ENCODE peak calls at places on chromosome 20, in nine cellular contexts. P is lower lobe of right lung, D is uterus, F is psoas muscle, H is fibroblast of lung, N is PC-3, A is endothelial cell, L is ovary, R is NB4. I is an unnamed sample.

GRCh38 chr20:48721324-48722001 is 106.3 kb downstream of the PREX1 start:
- DNase-seq in P (no peak), D (no peak), F (no peak), H (no peak), N (no peak), A (no peak), L (no peak), R (no peak), I (no peak)

GRCh38 chr20:37777556-37777955 is 83.7 kb downstream of the CTNNBL1 start:
- DNase-seq in P (no peak), D (no peak), F (no peak), H (peak; percentile 17), N (no peak), A (no peak), L (no peak), R (no peak), I (no peak)

GRCh38 chr20:8019178-8019997 is at the start of gene TMX4:
- DNase-seq in P (peak; percentile 100), D (peak; percentile 96), F (peak; percentile 99), H (peak; percentile 94), N (peak; percentile 93), A (peak; percentile 97), L (peak; percentile 96), R (peak; percentile 99), I (peak; percentile 96)

GRCh38 chr20:18388860-18389259 is 78.0 kb downstream of the DZANK1 start:
- DNase-seq in P (no peak), D (no peak), F (no peak), H (peak; percentile 51), N (peak; percentile 45), A (no peak), L (no peak), R (no peak), I (no peak)

GRCh38 chr20:33301192-33301930 is 18.3 kb downstream of the BPIFB1 start:
- DNase-seq in P (no peak), D (no peak), F (no peak), H (no peak), N (no peak), A (no peak), L (no peak), R (no peak), I (peak; percentile 4)

GRCh38 chr20:44967207-44967807 is 995 bp downstream of the STK4 start:
- DNase-seq in P (no peak), D (no peak), F (no peak), H (no peak), N (peak; percentile 29), A (no peak), L (no peak), R (peak; percentile 76), I (peak; percentile 44)

GRCh38 chr20:6045566-6045965 is 8.3 kb downstream of the LRRN4 start:
- DNase-seq in P (no peak), D (no peak), F (no peak), H (peak; percentile 43), N (no peak), A (no peak), L (no peak), R (peak; percentile 25), I (no peak)

GRCh38 chr20:15867899-15868298 is 705.3 kb downstream of the KIF16B start:
- DNase-seq in P (no peak), D (no peak), F (no peak), H (no peak), N (peak; percentile 44), A (no peak), L (no peak), R (no peak), I (no peak)

GRCh38 chr20:38724603-38725457 is 544 bp downstream of the SLC32A1 start:
- DNase-seq in P (no peak), D (no peak), F (no peak), H (no peak), N (no peak), A (peak; percentile 52), L (no peak), R (no peak), I (no peak)

GRCh38 chr20:9053108-9053507 is 15.8 kb upstream of the PLCB4 start:
- DNase-seq in P (no peak), D (no peak), F (no peak), H (no peak), N (no peak), A (no peak), L (no peak), R (no peak), I (no peak)

GRCh38 chr20:10476319-10476724 is 41.2 kb downstream of the SLX4IP start:
- DNase-seq in P (no peak), D (no peak), F (no peak), H (no peak), N (peak; percentile 80), A (no peak), L (no peak), R (peak; percentile 75), I (peak; percentile 9)

GRCh38 chr20:46423882-46424482 is 17.6 kb upstream of the ELMO2 start:
- DNase-seq in P (no peak), D (no peak), F (no peak), H (no peak), N (peak; percentile 54), A (no peak), L (no peak), R (no peak), I (no peak)

GRCh38 chr20:35663516-35663812 is 1.2 kb downstream of the CPNE1 start:
- DNase-seq in P (no peak), D (no peak), F (no peak), H (no peak), N (peak; percentile 47), A (no peak), L (no peak), R (no peak), I (no peak)

GRCh38 chr20:44355503-44356352 is at the start of gene HNF4A:
- DNase-seq in P (no peak), D (no peak), F (no peak), H (no peak), N (no peak), A (no peak), L (no peak), R (no peak), I (no peak)

GRCh38 chr20:62120990-62121775 is 1.1 kb upstream of the LSM14B start:
- DNase-seq in P (no peak), D (no peak), F (no peak), H (peak; percentile 74), N (peak; percentile 50), A (no peak), L (no peak), R (no peak), I (no peak)

GRCh38 chr20:39893013-39893685 is 795.9 kb downstream of the MAFB start:
- DNase-seq in P (no peak), D (no peak), F (no peak), H (peak; percentile 82), N (no peak), A (no peak), L (no peak), R (no peak), I (no peak)

GRCh38 chr20:62980970-62981369 is 25.8 kb downstream of the BHLHE23 start:
- DNase-seq in P (no peak), D (no peak), F (no peak), H (no peak), N (peak; percentile 9), A (no peak), L (no peak), R (peak; percentile 94), I (peak; percentile 58)

GRCh38 chr20:53827996-53828672 is 234.5 kb upstream of the ZNF217 start:
- DNase-seq in P (no peak), D (no peak), F (no peak), H (peak; percentile 100), N (peak; percentile 98), A (no peak), L (no peak), R (no peak), I (no peak)

GRCh38 chr20:63006611-63007471 is at the start of gene BHLHE23:
- DNase-seq in P (no peak), D (no peak), F (no peak), H (no peak), N (no peak), A (no peak), L (no peak), R (peak; percentile 86), I (peak; percentile 29)

GRCh38 chr20:49889943-49890650 is 25.2 kb downstream of the SPATA2 start:
- DNase-seq in P (no peak), D (no peak), F (no peak), H (no peak), N (peak; percentile 40), A (no peak), L (no peak), R (no peak), I (no peak)
- TF ChIP-seq CTCF in P (peak; percentile 38), D (no peak), F (no peak), H (no peak), N (peak; percentile 89), A (no peak), L (no peak), R (no peak), I (no peak)

DNA sequence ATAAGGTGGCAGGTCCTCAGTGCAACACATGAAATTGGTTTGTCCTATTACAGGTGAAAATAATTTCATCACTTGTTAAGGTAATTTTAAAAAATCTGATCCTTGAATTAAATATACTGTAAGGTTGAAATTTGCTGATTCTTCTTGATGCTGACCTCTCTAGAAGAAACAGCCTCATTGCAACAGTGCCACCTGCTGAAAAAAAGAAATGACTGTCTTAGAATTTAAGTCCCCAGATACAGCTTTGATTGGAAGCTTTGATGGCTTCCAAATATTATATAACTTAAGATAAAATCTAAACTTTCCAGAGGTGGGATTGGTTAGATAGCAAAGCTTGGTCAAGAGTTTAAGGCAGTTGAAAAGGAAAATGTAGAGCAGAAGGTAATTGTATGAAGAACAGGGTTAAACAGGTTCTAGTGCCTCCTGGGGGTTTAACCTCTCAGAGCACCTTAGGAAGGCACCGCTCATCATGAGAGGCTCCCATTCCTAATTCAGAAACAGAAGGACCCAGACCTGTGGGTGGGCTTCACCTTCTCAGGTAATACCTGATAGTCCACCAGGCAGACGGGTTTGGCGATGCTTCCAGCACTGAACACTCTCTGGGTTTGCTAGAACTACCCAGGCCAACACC is 401.0 kb downstream of the PAX1 start:
- DNase-seq in P (no peak), D (no peak), F (no peak), H (no peak), N (peak; percentile 61), A (peak; percentile 18), L (no peak), R (peak; percentile 52), I (no peak)
- TF ChIP-seq CTCF in P (no peak), D (peak; percentile 44), F (no peak), H (no peak), N (peak; percentile 76), A (peak; percentile 76), L (no peak), R (peak; percentile 36), I (peak; percentile 22)

GRCh38 chr20:60224914-60225313 is 266.7 kb downstream of the CDH26 start:
- DNase-seq in P (no peak), D (no peak), F (no peak), H (peak; percentile 11), N (peak; percentile 33), A (peak; percentile 30), L (no peak), R (peak; percentile 38), I (peak; percentile 38)
- TF ChIP-seq CTCF in P (no peak), D (no peak), F (no peak), H (peak; percentile 57), N (peak; percentile 51), A (peak; percentile 58), L (no peak), R (peak; percentile 51), I (peak; percentile 28)

DNA sequence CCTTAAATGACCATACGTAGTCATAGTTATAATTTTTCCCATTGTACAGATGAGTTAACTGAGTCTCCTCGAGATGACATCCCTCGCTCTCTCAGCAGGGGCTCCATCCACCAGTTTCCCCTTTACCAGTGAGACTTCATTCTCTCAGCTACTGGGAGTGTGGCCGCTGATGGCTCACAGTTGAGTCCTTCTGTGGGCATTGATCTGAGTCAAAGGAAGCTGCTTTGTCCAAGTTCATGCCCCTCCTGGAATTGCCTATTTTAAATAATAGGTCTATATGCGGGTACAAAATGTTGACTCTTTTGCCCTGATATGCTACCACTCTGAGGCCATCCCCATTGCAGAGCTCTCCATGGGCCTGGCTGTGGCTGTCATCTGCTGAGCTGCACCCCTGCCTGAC is 14.8 kb upstream of the CST1 start:
- DNase-seq in P (no peak), D (no peak), F (no peak), H (no peak), N (no peak), A (no peak), L (no peak), R (no peak), I (no peak)
- TF ChIP-seq CTCF in P (no peak), D (no peak), F (no peak), H (no peak), N (no peak), A (no peak), L (no peak), R (no peak), I (no peak)